ENCODE peak calls at places on chromosomes 3 and 15, in eight cellular contexts. L is foreskin fibroblast, I is NCI-H1092, U is mucosa of descending colon, H is amniotic stem cell, Y is cardiac fibroblast, F is adrenal gland, O is uterus. R is an unnamed sample.

GRCh38 chr3:8371085-8371551 is 130.5 kb upstream of the LMCD1 start:
- DNase-seq in L (peak), I (no peak), U (no peak), H (peak), Y (peak), F (no peak), O (no peak), R (no peak)

GRCh38 chr15:80574590-80574989 is 120.5 kb upstream of the ABHD17C start:
- DNase-seq in L (no peak), I (no peak), U (no peak), H (no peak), Y (peak), F (no peak), O (no peak), R (no peak)

GRCh38 chr15:69117431-69117841 is 43.0 kb upstream of the GLCE start:
- DNase-seq in L (no peak), I (no peak), U (no peak), H (no peak), Y (no peak), F (no peak), O (no peak), R (no peak)

GRCh38 chr3:36434682-36435426 is 54.5 kb downstream of the STAC start:
- DNase-seq in L (peak), I (no peak), U (no peak), H (no peak), Y (peak), F (no peak), O (no peak), R (no peak)

GRCh38 chr3:62073038-62073437 is 300.3 kb downstream of the FEZF2 start:
- DNase-seq in L (no peak), I (no peak), U (no peak), H (no peak), Y (no peak), F (no peak), O (no peak), R (no peak)

GRCh38 chr3:17494117-17494809 is 248.2 kb downstream of the TBC1D5 start:
- DNase-seq in L (no peak), I (no peak), U (no peak), H (no peak), Y (peak), F (no peak), O (no peak), R (no peak)

GRCh38 chr3:112817782-112818181 is 28.9 kb downstream of the CD200R1L start:
- DNase-seq in L (no peak), I (no peak), U (no peak), H (no peak), Y (no peak), F (no peak), O (no peak), R (no peak)

GRCh38 chr15:56832125-56832524 is 86.3 kb upstream of the TCF12 start:
- DNase-seq in L (peak), I (no peak), U (peak), H (no peak), Y (peak), F (peak), O (peak), R (peak)

GRCh38 chr3:34807611-34808010 is 831.7 kb upstream of the ARPP21 start:
- DNase-seq in L (no peak), I (no peak), U (no peak), H (no peak), Y (no peak), F (no peak), O (no peak), R (no peak)

GRCh38 chr3:60841355-60841754 is 409.9 kb downstream of the FHIT start:
- DNase-seq in L (no peak), I (no peak), U (no peak), H (no peak), Y (peak), F (no peak), O (no peak), R (no peak)

GRCh38 chr3:51501833-51502561 is 2.2 kb upstream of the DCAF1 start:
- DNase-seq in L (peak), I (peak), U (peak), H (peak), Y (peak), F (peak), O (peak), R (peak)

GRCh38 chr15:59892995-59893394 is 111.1 kb upstream of the FOXB1 start:
- DNase-seq in L (no peak), I (no peak), U (no peak), H (no peak), Y (peak), F (no peak), O (no peak), R (no peak)

GRCh38 chr3:115071611-115072010 is 75.5 kb downstream of the ZBTB20 start:
- DNase-seq in L (peak), I (no peak), U (no peak), H (no peak), Y (peak), F (no peak), O (no peak), R (no peak)

GRCh38 chr15:85318048-85318731 is 62.2 kb upstream of the AKAP13 start:
- DNase-seq in L (peak), I (no peak), U (peak), H (no peak), Y (peak), F (no peak), O (no peak), R (peak)

GRCh38 chr15:52424856-52425431 is 103.7 kb downstream of the MYO5A start:
- DNase-seq in L (no peak), I (no peak), U (no peak), H (no peak), Y (no peak), F (no peak), O (no peak), R (no peak)

GRCh38 chr3:182716114-182716688 is 77.1 kb upstream of the ATP11B start:
- DNase-seq in L (no peak), I (no peak), U (no peak), H (no peak), Y (no peak), F (no peak), O (no peak), R (no peak)

GRCh38 chr15:56917652-56918045 is 795 bp upstream of the TCF12 start:
- DNase-seq in L (no peak), I (no peak), U (no peak), H (no peak), Y (no peak), F (no peak), O (no peak), R (no peak)

GRCh38 chr3:141913150-141913811 is 36.8 kb downstream of the ATP1B3 start:
- DNase-seq in L (peak), I (peak), U (no peak), H (peak), Y (peak), F (peak), O (no peak), R (peak)

GRCh38 chr3:48997102-48997637 is 7.1 kb downstream of the P4HTM start:
- DNase-seq in L (no peak), I (no peak), U (no peak), H (no peak), Y (no peak), F (no peak), O (no peak), R (no peak)

GRCh38 chr3:127074900-127075360 is 92.0 kb downstream of the PLXNA1 start:
- DNase-seq in L (peak), I (peak), U (no peak), H (no peak), Y (peak), F (no peak), O (no peak), R (peak)

GRCh38 chr15:73054417-73054963 is 2.2 kb downstream of the NEO1 start:
- DNase-seq in L (no peak), I (no peak), U (no peak), H (no peak), Y (no peak), F (no peak), O (no peak), R (no peak)

GRCh38 chr3:152969557-152970300 is 134.8 kb downstream of the P2RY1 start:
- DNase-seq in L (peak), I (no peak), U (no peak), H (no peak), Y (peak), F (no peak), O (no peak), R (no peak)

GRCh38 chr3:37492977-37493471 is 318.6 kb upstream of the LRRFIP2 start:
- DNase-seq in L (peak), I (peak), U (no peak), H (no peak), Y (peak), F (no peak), O (no peak), R (no peak)

GRCh38 chr15:39946862-39947261 is 12.9 kb downstream of the EIF2AK4 start:
- DNase-seq in L (peak), I (no peak), U (no peak), H (no peak), Y (no peak), F (no peak), O (no peak), R (no peak)

GRCh38 chr15:25056484-25057429 is 102.0 kb downstream of the SNRPN start:
- DNase-seq in L (no peak), I (no peak), U (no peak), H (no peak), Y (no peak), F (peak), O (peak), R (no peak)

GRCh38 chr3:15794842-15795562 is 2.8 kb downstream of the ANKRD28 start:
- DNase-seq in L (no peak), I (no peak), U (no peak), H (no peak), Y (peak), F (no peak), O (no peak), R (no peak)

GRCh38 chr15:95561463-95561862 is 769.0 kb upstream of the NR2F2 start:
- DNase-seq in L (no peak), I (no peak), U (no peak), H (no peak), Y (no peak), F (no peak), O (no peak), R (no peak)

GRCh38 chr3:99846472-99846871 is 28.8 kb downstream of the CMSS1 start:
- DNase-seq in L (no peak), I (no peak), U (no peak), H (no peak), Y (peak), F (no peak), O (peak), R (no peak)

GRCh38 chr3:135739755-135740154 is 225.8 kb upstream of the PPP2R3A start:
- DNase-seq in L (no peak), I (no peak), U (no peak), H (no peak), Y (no peak), F (no peak), O (no peak), R (no peak)